ENCODE peak calls at places on chromosome 2, in four cellular contexts. D, C, W and J are unnamed samples.

GRCh38 chr2:140085674-140086073 is 1305.5 kb upstream of the NXPH2 start:
- DNase-seq in C (no peak), D (no peak), W (peak), J (no peak)

GRCh38 chr2:27701676-27702075 is 38.0 kb downstream of the SLC4A1AP start:
- DNase-seq in D (no peak), W (peak), C (no peak), J (no peak)

GRCh38 chr2:106566050-106566449 is 78.9 kb downstream of the CD8B2 start:
- DNase-seq in C (no peak), D (no peak), W (no peak), J (peak)

GRCh38 chr2:65350714-65351113 is 81.7 kb downstream of the SPRED2 start:
- DNase-seq in C (no peak), D (no peak), W (no peak), J (no peak)

GRCh38 chr2:33678447-33678846 is 79.3 kb upstream of the FAM98A start:
- DNase-seq in D (no peak), C (no peak), W (no peak), J (no peak)

GRCh38 chr2:159072795-159073194 is 104.4 kb downstream of the TANC1 start:
- DNase-seq in C (no peak), D (no peak), W (peak), J (peak)

GRCh38 chr2:218886461-218886947 is 5.9 kb downstream of the WNT10A start:
- DNase-seq in W (no peak), D (no peak), C (no peak), J (no peak)

GRCh38 chr2:46569061-46569560 is 89.7 kb downstream of the TMEM247 start:
- DNase-seq in W (no peak), D (no peak), C (no peak), J (no peak)

GRCh38 chr2:67656875-67657274 is 259.7 kb downstream of the ETAA1 start:
- DNase-seq in W (peak), C (no peak), D (no peak), J (no peak)

GRCh38 chr2:1070601-1071000 is 120.0 kb downstream of the SNTG2 start:
- DNase-seq in C (no peak), D (no peak), W (no peak), J (no peak)

GRCh38 chr2:98269274-98269673 is 77.0 kb upstream of the CNGA3 start:
- DNase-seq in W (peak), D (peak), C (no peak), J (peak)

GRCh38 chr2:171814883-171815282 is 79.2 kb downstream of the SLC25A12 start:
- DNase-seq in C (no peak), D (no peak), W (no peak), J (no peak)

GRCh38 chr2:83584674-83585073 is 874.4 kb downstream of the SUCLG1 start:
- DNase-seq in W (no peak), C (no peak), D (no peak), J (no peak)
- TF ChIP-seq CTCF in W (no peak), C (no peak), D (no peak), J (no peak)

GRCh38 chr2:177433402-177433801 is 40.8 kb downstream of the AGPS start:
- DNase-seq in C (no peak), W (peak), D (no peak), J (no peak)
- TF ChIP-seq CTCF in C (no peak), W (no peak), D (no peak), J (no peak)

DNA sequence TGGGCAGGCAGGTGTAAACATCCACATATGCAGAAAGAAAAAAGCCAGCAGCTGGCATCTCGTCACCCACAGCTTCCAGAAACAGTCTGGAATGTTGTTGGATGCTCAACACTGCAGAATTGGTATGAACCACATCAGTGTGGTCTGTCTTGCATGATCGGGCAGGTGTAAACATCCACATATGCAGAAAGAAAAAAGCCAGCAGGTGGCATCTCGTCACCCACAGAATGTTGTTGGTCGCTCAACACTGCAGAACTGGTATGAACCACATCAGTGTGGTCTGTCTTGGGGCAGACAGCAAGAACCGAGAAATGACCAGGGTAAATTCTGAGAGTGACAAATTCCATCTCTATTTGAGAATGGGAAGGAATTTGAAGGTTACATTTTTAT is 39.6 kb downstream of the DOCK10 start:
- DNase-seq in D (no peak), W (no peak), C (peak), J (no peak)
- TF ChIP-seq CTCF in D (no peak), W (no peak), C (peak), J (no peak)

GRCh38 chr2:181738483-181739015 is 58.2 kb upstream of the NEUROD1 start:
- DNase-seq in W (no peak), C (no peak), D (no peak), J (no peak)
- TF ChIP-seq CTCF in W (no peak), C (no peak), D (no peak), J (no peak)

DNA sequence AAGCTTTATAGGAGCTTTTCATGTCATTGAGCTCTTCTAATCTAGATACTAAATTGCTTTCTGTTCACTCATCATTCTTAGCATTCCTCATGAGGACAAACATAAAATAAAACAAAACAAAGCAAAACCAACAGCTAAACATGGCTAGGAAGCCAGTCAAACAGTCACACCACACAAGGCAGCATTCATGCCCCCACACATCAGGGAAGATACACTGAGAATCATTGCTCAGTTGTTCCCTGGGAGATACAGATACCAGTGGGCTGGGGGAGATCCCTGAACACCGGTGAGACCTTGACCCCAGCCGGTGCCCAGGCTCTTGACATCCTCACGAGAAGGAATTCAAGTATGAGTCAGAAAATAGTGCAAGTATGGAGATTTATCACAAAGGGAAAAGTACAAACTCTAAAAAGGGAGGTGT is 177.9 kb upstream of the ARL4C start:
- DNase-seq in D (no peak), W (peak), C (no peak), J (peak)
- TF ChIP-seq CTCF in D (no peak), W (no peak), C (no peak), J (no peak)

DNA sequence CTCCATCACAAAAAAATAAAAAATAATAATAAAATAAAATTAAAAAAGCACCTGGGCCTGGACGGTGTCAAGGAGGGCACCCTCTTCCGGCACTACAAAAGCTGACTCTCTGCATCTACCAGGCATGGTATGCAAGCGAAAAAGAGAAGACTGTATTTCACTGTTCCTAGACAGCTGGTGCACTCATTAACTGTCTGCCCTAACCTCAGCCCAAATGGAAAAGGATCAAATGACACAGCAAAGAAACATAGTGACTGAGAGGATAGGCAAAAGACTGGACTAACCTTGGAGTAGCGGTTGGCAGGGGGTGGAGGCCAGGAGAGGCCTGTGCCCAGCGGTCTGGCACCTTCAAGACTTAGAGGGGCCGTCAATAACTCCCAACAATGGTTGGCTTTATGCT is 52.5 kb downstream of the MREG start:
- DNase-seq in W (no peak), D (no peak), C (no peak), J (no peak)
- TF ChIP-seq CTCF in W (no peak), D (no peak), C (no peak), J (no peak)

DNA sequence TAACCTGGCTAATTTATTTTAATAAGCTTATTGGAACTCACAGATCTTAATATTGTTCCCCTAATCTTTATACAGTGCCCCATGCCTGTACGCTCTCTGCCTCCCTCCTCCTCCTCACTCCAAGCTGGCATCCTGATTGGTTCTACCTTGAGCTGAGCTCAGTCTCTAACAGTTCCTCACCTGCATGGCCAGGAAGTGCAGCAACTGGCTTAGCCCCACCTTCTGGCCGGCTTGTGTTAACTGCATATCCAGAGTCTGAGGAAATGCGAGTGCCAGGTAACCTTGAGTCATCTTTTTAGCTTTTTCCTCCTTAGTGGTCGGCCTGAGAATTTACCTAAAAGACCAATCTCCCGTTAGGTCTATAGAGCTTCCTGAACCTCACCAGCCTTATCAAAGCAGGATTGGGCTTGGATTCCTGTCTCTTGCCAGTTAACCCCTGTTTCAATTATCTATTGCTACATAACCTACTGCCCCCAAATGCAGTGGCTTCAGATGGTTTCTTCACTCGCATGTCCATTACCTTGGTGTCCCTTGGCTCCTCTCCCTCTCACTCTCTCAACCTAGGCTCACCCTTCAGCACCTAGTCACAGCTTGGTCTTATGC is 89.5 kb upstream of the STK39 start:
- DNase-seq in C (peak), D (no peak), W (no peak), J (no peak)
- TF ChIP-seq CTCF in C (peak), D (peak), W (peak), J (peak)

GRCh38 chr2:34738691-34739090 is 1139.6 kb upstream of the FAM98A start:
- DNase-seq in W (no peak), C (no peak), D (peak), J (no peak)
- TF ChIP-seq CTCF in W (no peak), C (no peak), D (peak), J (no peak)

GRCh38 chr2:143847257-143847656 is 672.7 kb downstream of the ZEB2 start:
- DNase-seq in D (no peak), C (no peak), W (no peak), J (no peak)

GRCh38 chr2:143856973-143857372 is 662.9 kb downstream of the ZEB2 start:
- DNase-seq in C (no peak), D (no peak), W (no peak), J (no peak)

GRCh38 chr2:143850084-143850483 is 669.8 kb downstream of the ZEB2 start:
- DNase-seq in D (no peak), C (no peak), W (no peak), J (no peak)

GRCh38 chr2:143852748-143853147 is 667.2 kb downstream of the ZEB2 start:
- DNase-seq in W (no peak), C (no peak), D (no peak), J (no peak)
- TF ChIP-seq CTCF in W (no peak), C (no peak), D (no peak), J (no peak)